ENCODE peak calls at places on chromosomes 6 and 20, in eight cellular contexts. M is ovary, E is GM23338, L is mesendoderm, G is hepatocyte, C is mesenchymal stem cell, R is left lung, B is IMR-90. P is an unnamed sample.

GRCh38 chr20:36835453-36836198 is 40.3 kb upstream of the TLDC2 start:
- DNase-seq in B (peak), M (peak), E (peak), G (peak), R (peak), C (peak), L (peak), P (peak)

GRCh38 chr6:94389218-94389617 is 969.9 kb upstream of the EPHA7 start:
- DNase-seq in R (no peak), G (no peak), L (no peak), E (no peak), C (no peak), B (no peak), M (no peak), P (no peak)

GRCh38 chr6:30555428-30556005 is 772 bp downstream of the GNL1 start:
- DNase-seq in E (peak), R (peak), G (peak), B (peak), C (peak), L (peak), M (peak), P (peak)

GRCh38 chr6:4567141-4567540 is 209.1 kb upstream of the CDYL start:
- DNase-seq in R (no peak), M (no peak), C (peak), L (no peak), G (no peak), E (no peak), B (peak), P (no peak)

GRCh38 chr6:132651062-132651461 is 7.9 kb downstream of the TAAR1 start:
- DNase-seq in C (no peak), R (no peak), E (no peak), M (no peak), G (no peak), L (no peak), B (no peak), P (no peak)

GRCh38 chr6:127069659-127070279 is 48.7 kb upstream of the RSPO3 start:
- DNase-seq in M (no peak), E (peak), C (peak), G (peak), B (peak), L (peak), R (no peak), P (no peak)

GRCh38 chr6:110113989-110114388 is 65.5 kb downstream of the WASF1 start:
- DNase-seq in G (no peak), B (no peak), L (no peak), R (no peak), E (no peak), M (no peak), C (no peak), P (no peak)

GRCh38 chr6:11130605-11131004 is 19.1 kb upstream of the ERVFRD-1 start:
- DNase-seq in B (no peak), E (no peak), C (no peak), L (no peak), R (no peak), M (no peak), G (no peak), P (no peak)

GRCh38 chr6:9710574-9710973 is 704.3 kb downstream of the TFAP2A start:
- DNase-seq in L (no peak), G (no peak), C (peak), M (no peak), E (no peak), B (no peak), R (no peak), P (no peak)

GRCh38 chr20:51660741-51661608 is 107.2 kb downstream of the ATP9A start:
- DNase-seq in E (no peak), R (no peak), G (no peak), C (peak), B (peak), M (no peak), L (no peak), P (no peak)

GRCh38 chr20:57197352-57198198 is 68.9 kb downstream of the BMP7 start:
- DNase-seq in E (no peak), M (no peak), R (no peak), L (no peak), C (no peak), G (no peak), B (no peak), P (no peak)

GRCh38 chr6:101761124-101761601 is 367.7 kb downstream of the GRIK2 start:
- DNase-seq in L (no peak), M (no peak), B (peak), E (no peak), G (peak), R (no peak), C (peak), P (no peak)

GRCh38 chr6:28648878-28649375 is 123.2 kb downstream of the GPX5 start:
- DNase-seq in L (no peak), G (no peak), B (no peak), R (no peak), C (no peak), E (peak), M (no peak), P (no peak)

GRCh38 chr20:23049933-23050838 is 714 bp upstream of the THBD start:
- DNase-seq in C (no peak), G (peak), R (peak), M (peak), L (peak), B (no peak), E (peak), P (peak)

GRCh38 chr20:41304413-41305079 is 13.0 kb downstream of the ZHX3 start:
- DNase-seq in C (no peak), B (no peak), E (no peak), L (no peak), R (no peak), M (no peak), G (no peak), P (no peak)

GRCh38 chr6:14159090-14159489 is 41.5 kb downstream of the CD83 start:
- DNase-seq in B (no peak), R (no peak), C (no peak), G (no peak), M (no peak), L (peak), E (peak), P (no peak)

GRCh38 chr6:96898241-96898851 is 655 bp upstream of the NDUFAF4 start:
- DNase-seq in L (peak), M (no peak), C (peak), G (no peak), E (peak), B (peak), R (no peak), P (no peak)

GRCh38 chr20:11585752-11586352 is 331.8 kb upstream of the BTBD3 start:
- DNase-seq in B (peak), G (peak), M (no peak), R (no peak), C (peak), L (peak), E (peak), P (no peak)

GRCh38 chr20:2086980-2087377 is 14.6 kb upstream of the STK35 start:
- DNase-seq in C (no peak), M (no peak), L (no peak), E (no peak), R (no peak), B (no peak), G (no peak), P (no peak)

GRCh38 chr20:24863356-24863755 is 85.7 kb upstream of the CST7 start:
- DNase-seq in B (peak), M (no peak), E (no peak), R (no peak), L (no peak), C (no peak), G (no peak), P (no peak)

GRCh38 chr6:168636147-168636982 is 195.4 kb downstream of the SMOC2 start:
- DNase-seq in B (no peak), E (peak), L (peak), G (no peak), M (no peak), R (no peak), C (no peak), P (no peak)

GRCh38 chr6:30709101-30709868 is 7.8 kb downstream of the MDC1 start:
- DNase-seq in R (no peak), L (no peak), M (no peak), B (no peak), E (no peak), C (no peak), G (no peak), P (no peak)

GRCh38 chr20:61436674-61437279 is 184.7 kb downstream of the CDH4 start:
- DNase-seq in L (peak), B (peak), E (peak), C (peak), M (no peak), R (no peak), G (no peak), P (no peak)

GRCh38 chr6:105981002-105981887 is 104.9 kb upstream of the PRDM1 start:
- DNase-seq in R (peak), M (no peak), C (peak), L (peak), B (no peak), E (peak), G (no peak), P (peak)

GRCh38 chr6:52087498-52087999 is at the start of gene PKHD1:
- DNase-seq in M (no peak), B (peak), C (no peak), G (peak), E (peak), L (peak), R (no peak), P (no peak)

GRCh38 chr6:142014515-142014914 is 118.2 kb upstream of the GJE1 start:
- DNase-seq in M (no peak), B (peak), L (no peak), E (no peak), R (no peak), C (peak), G (no peak), P (no peak)

GRCh38 chr6:18022398-18023231 is 35.2 kb upstream of the KIF13A start:
- DNase-seq in E (peak), L (peak), C (no peak), M (no peak), G (peak), R (no peak), B (peak), P (no peak)

GRCh38 chr6:56156643-56157042 is 90.7 kb downstream of the COL21A1 start:
- DNase-seq in B (peak), E (no peak), G (peak), C (peak), R (no peak), L (no peak), M (no peak), P (no peak)

GRCh38 chr6:137928286-137928685 is 61.2 kb downstream of the TNFAIP3 start:
- DNase-seq in C (no peak), G (no peak), B (no peak), L (no peak), M (no peak), E (no peak), R (no peak), P (no peak)

GRCh38 chr6:37691904-37692806 is 5.5 kb downstream of the MDGA1 start:
- DNase-seq in R (peak), E (peak), B (peak), G (peak), M (peak), C (peak), L (peak), P (peak)

GRCh38 chr6:13351271-13351670 is 22.9 kb upstream of the TBC1D7 start:
- DNase-seq in B (no peak), L (peak), G (no peak), M (no peak), E (peak), R (no peak), C (no peak), P (no peak)

GRCh38 chr20:14576478-14576877 is 239.1 kb upstream of the FLRT3 start:
- DNase-seq in C (no peak), G (no peak), E (no peak), L (no peak), R (no peak), M (no peak), B (no peak), P (no peak)

GRCh38 chr6:128204621-128205020 is 303.8 kb upstream of the THEMIS start:
- DNase-seq in L (peak), M (no peak), R (no peak), C (no peak), G (no peak), E (peak), B (no peak), P (no peak)

GRCh38 chr6:17865798-17866725 is 121.4 kb downstream of the KIF13A start:
- DNase-seq in M (peak), L (peak), R (no peak), B (peak), C (peak), E (no peak), G (peak), P (peak)

GRCh38 chr6:29376003-29376402 is 912 bp upstream of the OR12D3 start:
- DNase-seq in C (no peak), M (no peak), R (no peak), B (no peak), G (peak), L (peak), E (peak), P (no peak)

GRCh38 chr6:96626749-96627353 is 63.9 kb downstream of the FHL5 start:
- DNase-seq in R (no peak), G (peak), L (peak), C (peak), B (peak), M (no peak), E (peak), P (no peak)

GRCh38 chr20:41321003-41321402 is 3.5 kb upstream of the ZHX3 start:
- DNase-seq in E (no peak), C (no peak), M (no peak), L (no peak), G (no peak), R (no peak), B (no peak), P (no peak)

GRCh38 chr20:45432294-45432693 is 16.4 kb downstream of the PIGT start:
- DNase-seq in G (no peak), B (no peak), M (no peak), R (no peak), E (no peak), L (no peak), C (no peak), P (no peak)

DNA sequence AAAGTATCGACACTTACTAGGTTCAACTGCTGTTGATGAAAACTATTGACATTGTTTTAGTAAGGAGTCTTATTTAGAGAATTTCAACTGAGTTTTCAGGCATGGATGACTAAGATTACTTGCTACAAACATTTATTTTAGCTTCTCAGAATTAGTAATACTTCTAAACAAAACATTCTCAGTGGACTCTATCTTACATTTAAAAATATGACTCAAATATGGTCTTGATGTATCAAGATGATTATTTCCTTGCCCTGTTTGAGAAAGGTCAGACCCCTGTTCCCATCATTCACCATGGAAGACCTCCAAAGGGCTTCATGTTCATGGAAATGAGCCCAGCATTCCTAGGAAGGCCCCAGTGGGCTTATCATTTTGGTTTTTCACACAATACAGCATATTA is 24.5 kb upstream of the TRPC4AP start:
- DNase-seq in M (no peak), E (no peak), L (no peak), B (peak), R (no peak), G (no peak), C (peak), P (no peak)
- H3K27ac ChIP-seq in M (no peak), E (no peak), L (no peak), B (peak), R (no peak), G (no peak), C (no peak), P (no peak)

DNA sequence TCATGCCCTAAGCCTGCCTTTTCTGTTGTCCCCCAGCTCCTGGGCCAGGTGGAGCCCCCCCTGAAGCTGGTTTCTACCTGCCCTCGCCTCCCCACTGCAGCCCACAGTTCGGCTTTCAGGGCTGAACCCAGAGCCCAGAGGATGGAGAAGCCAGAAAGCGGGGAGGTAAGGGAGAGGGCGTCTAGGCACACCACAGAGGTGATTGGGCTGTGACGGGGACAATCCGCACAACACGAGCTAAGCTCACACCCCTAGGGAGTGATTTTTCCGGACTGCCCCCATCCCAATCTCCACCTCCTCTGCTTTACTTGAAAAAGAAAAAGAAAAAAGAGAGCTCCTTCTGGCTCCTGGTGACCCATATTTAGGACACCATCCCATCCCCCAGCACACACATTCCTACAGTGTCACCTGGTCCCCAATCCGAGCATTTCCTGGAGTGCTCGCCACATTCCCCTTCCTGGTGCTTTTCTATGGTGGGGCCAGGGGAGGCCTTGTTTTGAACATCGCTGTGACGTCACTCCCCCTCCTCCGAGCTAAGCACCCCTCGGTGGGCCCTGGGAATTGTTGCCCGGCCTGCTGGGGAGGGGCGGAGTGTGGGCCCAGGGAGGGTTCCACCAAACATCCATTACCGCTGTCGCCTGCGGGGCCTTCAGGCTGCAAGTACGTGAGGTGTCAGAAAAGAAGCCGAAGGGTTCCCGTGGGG is 3.0 kb upstream of the FOXC1 start:
- DNase-seq in M (no peak), R (no peak), B (no peak), C (no peak), L (peak), E (peak), G (no peak), P (peak)
- H3K4me3 ChIP-seq in M (no peak), R (no peak), B (no peak), C (no peak), L (no peak), E (peak), G (no peak), P (peak)

GRCh38 chr20:50446351-50447101 is 63.7 kb upstream of the PTPN1 start:
- DNase-seq in R (no peak), C (no peak), B (no peak), M (no peak), G (peak), L (no peak), E (no peak), P (peak)
- H3K27ac ChIP-seq in R (peak), C (no peak), B (no peak), M (no peak), G (peak), L (no peak), E (no peak), P (no peak)

GRCh38 chr6:44000164-44000842 is 126.9 kb downstream of the MRPL14 start:
- DNase-seq in R (peak), B (peak), C (peak), E (peak), M (peak), G (no peak), L (peak), P (peak)

GRCh38 chr6:44002071-44002590 is 125.1 kb downstream of the MRPL14 start:
- DNase-seq in L (no peak), R (no peak), E (peak), C (peak), M (no peak), B (no peak), G (peak), P (peak)

GRCh38 chr6:44002591-44003344 is 124.5 kb downstream of the MRPL14 start:
- DNase-seq in R (peak), C (peak), G (peak), M (peak), B (peak), L (peak), E (peak), P (peak)

GRCh38 chr6:43999628-44000027 is 127.6 kb downstream of the MRPL14 start:
- DNase-seq in L (no peak), R (no peak), C (no peak), G (no peak), M (no peak), B (no peak), E (no peak), P (no peak)

GRCh38 chr6:44001318-44001868 is 125.9 kb downstream of the MRPL14 start:
- DNase-seq in E (peak), L (peak), R (no peak), C (peak), G (peak), B (no peak), M (peak), P (peak)
- H3K4me3 ChIP-seq in E (peak), L (no peak), R (peak), C (no peak), G (no peak), B (no peak), M (no peak), P (no peak)

GRCh38 chr6:158610319-158610968 is 34.1 kb downstream of the DYNLT1 start:
- DNase-seq in L (no peak), G (no peak), C (no peak), M (no peak), E (no peak), B (no peak), R (no peak), P (no peak)
- H3K27ac ChIP-seq in L (no peak), G (no peak), C (no peak), M (no peak), E (peak), B (no peak), R (no peak), P (no peak)

DNA sequence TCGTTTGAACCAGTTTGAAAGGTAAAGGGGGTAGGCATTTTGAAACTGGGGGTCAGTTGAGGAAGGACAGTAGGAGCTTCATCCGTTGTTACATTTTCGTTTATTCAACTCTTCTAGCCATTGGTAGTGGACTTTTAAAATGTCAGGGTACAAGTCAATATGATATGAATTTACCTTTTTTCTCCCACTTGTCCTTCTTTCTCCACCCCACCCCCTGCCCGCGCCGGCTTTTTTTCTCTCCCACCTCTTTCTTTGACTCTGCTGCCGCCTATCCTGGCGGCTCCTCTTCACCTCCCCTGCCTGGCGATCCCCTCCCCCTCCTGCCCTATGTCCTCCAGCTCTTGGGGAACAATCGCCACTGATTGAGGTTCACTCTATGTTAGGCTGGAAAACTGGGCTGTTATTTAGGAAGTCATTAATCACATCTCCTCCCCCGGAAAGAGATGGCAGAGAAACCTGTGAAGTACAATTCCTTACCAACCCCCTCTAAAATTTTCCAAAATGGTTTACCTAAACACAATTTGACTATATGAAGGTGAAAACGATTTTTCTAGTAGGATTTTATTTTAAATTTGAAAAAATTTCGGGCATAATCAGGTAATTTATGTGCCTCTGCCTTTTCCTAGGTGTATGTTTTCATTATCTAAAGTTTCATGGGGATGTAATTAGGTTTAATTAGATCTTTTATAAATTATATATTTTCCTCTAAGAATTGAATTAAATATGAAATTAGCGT is 812 bp upstream of the LIN28B start:
- DNase-seq in B (no peak), L (peak), M (no peak), C (peak), G (peak), E (peak), R (no peak), P (no peak)
- H3K4me3 ChIP-seq in B (no peak), L (no peak), M (no peak), C (no peak), G (peak), E (peak), R (no peak), P (no peak)

GRCh38 chr6:82410151-82410621 is 46.6 kb downstream of the TPBG start:
- DNase-seq in R (no peak), E (no peak), M (no peak), G (no peak), L (no peak), C (peak), B (peak), P (no peak)

GRCh38 chr6:82413868-82414267 is 50.3 kb downstream of the TPBG start:
- DNase-seq in R (no peak), M (no peak), C (no peak), B (no peak), L (no peak), G (no peak), E (no peak), P (no peak)

GRCh38 chr6:82408952-82409421 is 45.4 kb downstream of the TPBG start:
- DNase-seq in C (peak), R (no peak), B (peak), L (no peak), E (no peak), M (no peak), G (no peak), P (no peak)
- H3K27ac ChIP-seq in C (no peak), R (no peak), B (no peak), L (no peak), E (no peak), M (no peak), G (no peak), P (no peak)

GRCh38 chr6:20688710-20689500 is 154.6 kb downstream of the CDKAL1 start:
- DNase-seq in L (peak), R (no peak), E (no peak), C (peak), B (peak), G (no peak), M (no peak), P (no peak)
- H3K4me3 ChIP-seq in L (no peak), R (no peak), E (no peak), C (no peak), B (no peak), G (no peak), M (no peak), P (no peak)

P was measured in aorta.